ENCODE peak calls at places on chromosomes 4 and X, in ten cellular contexts. J, G, L, I, X, Q, A, R, Y and H are unnamed samples.

GRCh38 chr4:151331276-151332042 is 6.1 kb upstream of the SH3D19 start:
- DNase-seq in J (no peak), G (no peak), L (peak), I (no peak), X (peak), Q (peak), A (no peak), R (no peak), Y (peak), H (no peak)

GRCh38 chr4:83082777-83083176 is 31.8 kb downstream of the PLAC8 start:
- DNase-seq in J (no peak), G (no peak), L (peak), I (no peak), X (peak), Q (no peak), A (peak), R (no peak), Y (no peak), H (no peak)

GRCh38 chrX:110081740-110082139 is 78.8 kb downstream of the TMEM164 start:
- DNase-seq in J (no peak), G (no peak), L (peak), I (peak), X (peak), Q (peak), A (peak), R (peak), Y (peak), H (no peak)

GRCh38 chrX:66731398-66731797 is 92.5 kb upstream of the EDA2R start:
- DNase-seq in J (no peak), G (no peak), L (peak), I (no peak), X (peak), Q (peak), A (peak), R (peak), Y (peak), H (no peak)

GRCh38 chrX:17597836-17598434 is 139.4 kb upstream of the SCML1 start:
- DNase-seq in J (no peak), G (peak), L (peak), I (peak), X (no peak), Q (peak), A (peak), R (peak), Y (no peak), H (peak)

GRCh38 chr4:142194905-142195304 is 558.5 kb downstream of the IL15 start:
- DNase-seq in J (no peak), G (no peak), L (peak), I (no peak), X (no peak), Q (peak), A (no peak), R (no peak), Y (no peak), H (no peak)

GRCh38 chr4:154086247-154086646 is 297.4 kb upstream of the SFRP2 start:
- DNase-seq in J (no peak), G (no peak), L (no peak), I (no peak), X (peak), Q (no peak), A (no peak), R (no peak), Y (peak), H (no peak)

GRCh38 chrX:110204986-110205385 is 112.9 kb downstream of the AMMECR1 start:
- DNase-seq in J (no peak), G (no peak), L (peak), I (no peak), X (peak), Q (peak), A (peak), R (no peak), Y (no peak), H (no peak)

GRCh38 chr4:85084371-85085170 is 118.1 kb upstream of the WDFY3 start:
- DNase-seq in J (peak), G (peak), L (peak), I (no peak), X (peak), Q (peak), A (peak), R (peak), Y (peak), H (peak)
- TF ChIP-seq CTCF in J (peak), G (peak), L (peak), I (peak), X (peak), Q (peak), A (peak), R (peak), Y (peak), H (peak)

GRCh38 chrX:9130031-9130430 is 96.1 kb upstream of the FAM9B start:
- DNase-seq in J (no peak), G (no peak), L (no peak), I (no peak), X (no peak), Q (no peak), A (no peak), R (no peak), Y (no peak), H (no peak)
- TF ChIP-seq CTCF in J (no peak), G (no peak), L (no peak), I (no peak), X (no peak), Q (no peak), A (no peak), R (no peak), Y (no peak), H (no peak)

GRCh38 chr4:72701987-72702819 is 133.2 kb upstream of the ADAMTS3 start:
- DNase-seq in J (peak), G (peak), L (peak), I (no peak), X (peak), Q (peak), A (peak), R (peak), Y (peak), H (peak)
- TF ChIP-seq CTCF in J (peak), G (peak), L (peak), I (peak), X (peak), Q (peak), A (peak), R (peak), Y (peak), H (no peak)

DNA sequence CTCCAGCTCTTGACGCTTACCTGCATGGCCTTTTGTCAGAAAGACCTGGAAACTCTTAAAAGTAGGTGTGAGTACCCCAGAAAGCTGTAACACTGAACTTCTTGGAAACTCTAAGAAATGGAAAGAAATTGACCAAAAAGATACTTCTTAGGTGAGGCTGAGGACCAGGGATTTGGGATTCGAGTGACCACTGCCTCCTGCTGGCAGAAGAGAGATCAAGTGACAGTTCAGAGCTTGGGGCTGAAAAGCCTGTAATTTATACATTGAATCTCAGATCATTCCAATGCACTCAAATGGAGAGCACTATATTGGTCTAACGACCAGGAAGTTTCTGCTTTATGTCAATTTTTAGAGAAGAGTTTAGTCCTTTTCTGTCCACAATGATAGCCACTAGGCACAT is 204.6 kb downstream of the PDGFRA start:
- DNase-seq in J (peak), G (no peak), L (peak), I (no peak), X (peak), Q (peak), A (peak), R (peak), Y (peak), H (no peak)
- TF ChIP-seq CTCF in J (peak), G (no peak), L (peak), I (peak), X (peak), Q (peak), A (peak), R (peak), Y (no peak), H (no peak)

DNA sequence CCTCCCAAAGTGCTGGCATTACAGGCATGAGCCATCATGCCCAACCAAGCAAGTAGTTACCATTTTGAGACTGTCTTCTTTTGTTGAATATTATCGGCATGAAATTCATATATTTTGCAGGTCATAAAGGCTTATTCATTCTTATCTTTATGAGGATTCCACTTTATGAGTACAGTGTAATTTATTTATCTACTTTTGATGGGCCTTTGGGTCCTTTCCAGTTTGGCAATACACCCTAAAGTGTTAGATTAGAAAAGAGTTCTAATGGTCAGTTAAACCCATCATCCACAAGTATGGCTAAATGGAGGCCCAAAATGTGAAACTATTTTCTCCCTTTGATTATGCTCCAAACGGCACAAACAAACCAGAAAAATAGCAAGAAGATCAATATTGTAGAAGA is 10.9 kb upstream of the ABCG2 start:
- DNase-seq in J (no peak), G (no peak), L (no peak), I (no peak), X (no peak), Q (no peak), A (no peak), R (no peak), Y (no peak), H (no peak)
- TF ChIP-seq CTCF in J (no peak), G (no peak), L (no peak), I (no peak), X (no peak), Q (no peak), A (no peak), R (no peak), Y (no peak), H (no peak)